ENCODE peak calls at places on chromosome 15, in ten cellular contexts. N is choroid plexus epithelial cell; X is stimulated activated CD4-positive, alpha-beta T cell treated with anti-CD3 and anti-CD28 coated beads, Interleukin-1b, Interleukin-23, amount 100 ng/mL, for 24 hours; H is lung; Q is tibial artery; Y is Kasumi-1; W is NCI-H2081 treated with DMSO at 0.1 percent for 48 hours; E is neural crest cell; S is activated gamma-delta T cell treated with Interleukin-2 at 50 U/mL for 16 hours; T is effector memory CD8-positive, alpha-beta T cell. K is an unnamed sample.

GRCh38 chr15:35549567-35549966 is 3.6 kb upstream of the DPH6 start:
- DNase-seq in N (no peak), X (no peak), H (no peak), Q (no peak), Y (no peak), W (no peak), E (no peak), S (no peak), T (no peak), K (no peak)

GRCh38 chr15:49815506-49815905 is 194.7 kb downstream of the DTWD1 start:
- DNase-seq in N (no peak), X (no peak), H (no peak), Q (no peak), Y (no peak), W (no peak), E (no peak), S (no peak), T (no peak), K (no peak)

GRCh38 chr15:53910236-53910849 is 67.9 kb upstream of the UNC13C start:
- DNase-seq in N (no peak), X (no peak), H (no peak), Q (no peak), Y (no peak), W (no peak), E (no peak), S (no peak), T (no peak), K (no peak)

GRCh38 chr15:71683401-71684274 is 126.7 kb upstream of the NR2E3 start:
- DNase-seq in N (peak; percentile 50), X (no peak), H (no peak), Q (no peak), Y (no peak), W (no peak), E (no peak), S (no peak), T (no peak), K (no peak)

GRCh38 chr15:47184405-47185221 is 532.7 kb upstream of the SEMA6D start:
- DNase-seq in N (peak; percentile 23), X (no peak), H (no peak), Q (no peak), Y (no peak), W (no peak), E (peak; percentile 32), S (no peak), T (no peak), K (no peak)

GRCh38 chr15:40344217-40344616 is 3.5 kb upstream of the CCDC9B start:
- DNase-seq in N (no peak), X (no peak), H (no peak), Q (no peak), Y (no peak), W (no peak), E (no peak), S (no peak), T (no peak), K (no peak)

GRCh38 chr15:88505721-88506120 is 38.2 kb downstream of the MRPS11 start:
- DNase-seq in N (no peak), X (no peak), H (no peak), Q (no peak), Y (no peak), W (no peak), E (no peak), S (no peak), T (no peak), K (no peak)

GRCh38 chr15:51735211-51735610 is 2.2 kb downstream of the LYSMD2 start:
- DNase-seq in N (no peak), X (no peak), H (no peak), Q (no peak), Y (no peak), W (no peak), E (no peak), S (no peak), T (no peak), K (no peak)

GRCh38 chr15:76904461-76905012 is 603 bp downstream of the SCAPER start:
- DNase-seq in N (peak; percentile 23), X (peak; percentile 22), H (no peak), Q (peak; percentile 38), Y (no peak), W (no peak), E (peak; percentile 22), S (peak; percentile 13), T (no peak), K (no peak)

GRCh38 chr15:68583936-68584703 is 5.3 kb downstream of the CORO2B start:
- DNase-seq in N (no peak), X (no peak), H (no peak), Q (no peak), Y (no peak), W (no peak), E (no peak), S (no peak), T (no peak), K (no peak)

GRCh38 chr15:52481915-52482314 is 46.8 kb downstream of the MYO5A start:
- DNase-seq in N (peak; percentile 92), X (no peak), H (no peak), Q (no peak), Y (peak; percentile 99), W (no peak), E (no peak), S (peak; percentile 51), T (peak; percentile 53), K (no peak)

GRCh38 chr15:80679805-80680175 is 15.3 kb upstream of the ABHD17C start:
- DNase-seq in N (no peak), X (no peak), H (no peak), Q (no peak), Y (no peak), W (no peak), E (no peak), S (no peak), T (no peak), K (no peak)

GRCh38 chr15:69138963-69139362 is 21.5 kb upstream of the GLCE start:
- DNase-seq in N (no peak), X (no peak), H (no peak), Q (no peak), Y (no peak), W (no peak), E (no peak), S (no peak), T (no peak), K (no peak)

GRCh38 chr15:61916104-61916503 is 144.1 kb downstream of the VPS13C start:
- DNase-seq in N (no peak), X (no peak), H (no peak), Q (no peak), Y (no peak), W (no peak), E (no peak), S (no peak), T (no peak), K (no peak)

GRCh38 chr15:68639926-68640600 is 61.3 kb downstream of the CORO2B start:
- DNase-seq in N (no peak), X (no peak), H (no peak), Q (no peak), Y (no peak), W (no peak), E (no peak), S (no peak), T (no peak), K (no peak)

GRCh38 chr15:42499888-42500609 is 4.6 kb downstream of the SNAP23 start:
- DNase-seq in N (peak; percentile 39), X (no peak), H (no peak), Q (no peak), Y (no peak), W (no peak), E (no peak), S (no peak), T (no peak), K (no peak)

GRCh38 chr15:59249816-59250215 is 43.2 kb downstream of the LDHAL6B start:
- DNase-seq in N (no peak), X (no peak), H (no peak), Q (no peak), Y (no peak), W (no peak), E (no peak), S (no peak), T (no peak), K (no peak)

GRCh38 chr15:50066202-50066601 is 52.8 kb downstream of the ATP8B4 start:
- DNase-seq in N (peak; percentile 43), X (no peak), H (no peak), Q (no peak), Y (peak; percentile 8), W (no peak), E (no peak), S (no peak), T (no peak), K (no peak)

GRCh38 chr15:81923561-81924350 is 122.1 kb downstream of the MEX3B start:
- DNase-seq in N (no peak), X (no peak), H (no peak), Q (no peak), Y (no peak), W (no peak), E (no peak), S (no peak), T (no peak), K (no peak)

GRCh38 chr15:33048255-33048654 is 146.3 kb downstream of the FMN1 start:
- DNase-seq in N (no peak), X (no peak), H (no peak), Q (no peak), Y (no peak), W (no peak), E (no peak), S (no peak), T (no peak), K (no peak)